ENCODE peak calls at places on chromosomes 5 and 9, in four cellular contexts. X is activated B cell treated with CpG ODN at 0.5 μM for 24 hours, C is aorta, P is lower lobe of right lung. I is an unnamed sample.
A peak's percentile ranks its signal among the peaks of the same experiment; 100 is the strongest.

GRCh38 chr5:55546991-55547390 is 12.2 kb upstream of the PLPP1 start:
- ATAC-seq in C (no peak), P (no peak), X (no peak), I (no peak)

GRCh38 chr9:122821278-122821952 is 7.0 kb downstream of the PDCL start:
- ATAC-seq in C (peak; percentile 22), X (peak; percentile 71), P (peak; percentile 88), I (no peak)

GRCh38 chr5:141050622-141051525 is at the start of gene PCDHB1:
- ATAC-seq in C (no peak), P (peak; percentile 41), X (no peak), I (no peak)

GRCh38 chr5:160274483-160274931 is 37.9 kb downstream of the CCNJL start:
- ATAC-seq in P (no peak), X (no peak), C (no peak), I (no peak)

GRCh38 chr9:106916491-106917235 is 53.7 kb downstream of the ZNF462 start:
- ATAC-seq in P (peak; percentile 59), X (no peak), C (no peak), I (no peak)

GRCh38 chr9:124482431-124483031 is 24.7 kb downstream of the NR5A1 start:
- ATAC-seq in C (no peak), P (peak; percentile 78), X (no peak), I (no peak)

GRCh38 chr9:110918316-110919054 is 119.8 kb downstream of the LPAR1 start:
- ATAC-seq in P (no peak), C (no peak), X (no peak), I (no peak)

GRCh38 chr5:160500776-160501175 is 79.1 kb downstream of the PTTG1 start:
- ATAC-seq in P (peak; percentile 80), X (no peak), C (no peak), I (peak; percentile 65)

GRCh38 chr5:119322312-119322947 is 33.4 kb upstream of the TNFAIP8 start:
- ATAC-seq in X (no peak), P (peak; percentile 40), C (no peak), I (no peak)

GRCh38 chr9:108703414-108703813 is 152.4 kb downstream of the ACTL7B start:
- ATAC-seq in C (no peak), P (peak; percentile 29), X (no peak), I (no peak)

GRCh38 chr5:90901263-90901662 is 342.7 kb downstream of the ADGRV1 start:
- ATAC-seq in C (no peak), P (no peak), X (no peak), I (no peak)

GRCh38 chr5:17180957-17181723 is 36.3 kb upstream of the BASP1 start:
- ATAC-seq in C (no peak), P (peak; percentile 38), X (no peak), I (no peak)

GRCh38 chr5:38944282-38944681 is 98.5 kb downstream of the OSMR start:
- ATAC-seq in X (no peak), C (no peak), P (no peak), I (no peak)

GRCh38 chr9:129609486-129610192 is 11.3 kb downstream of the C9orf50 start:
- ATAC-seq in P (peak; percentile 29), X (peak; percentile 26), C (peak; percentile 0), I (peak; percentile 50)

GRCh38 chr5:56676091-56676768 is 139.1 kb upstream of the MAP3K1 start:
- ATAC-seq in P (no peak), X (peak; percentile 57), C (no peak), I (peak; percentile 64)